ENCODE peak calls at places on chromosomes 5 and 9, in four cellular contexts. J is endothelial cell, W is fibroblast of the aortic adventitia, N is hypothalamus. R is an unnamed sample.

GRCh38 chr9:38643456-38644173 is 23.2 kb upstream of the ANKRD18A start:
- DNase-seq in W (no peak), N (no peak), J (no peak), R (no peak)

GRCh38 chr5:149485655-149486615 is 65.3 kb downstream of the CSNK1A1 start:
- DNase-seq in W (peak; percentile 100), J (no peak), N (no peak), R (peak; percentile 72)

GRCh38 chr5:33287242-33287641 is 153.5 kb upstream of the TARS1 start:
- DNase-seq in N (no peak), J (no peak), W (no peak), R (no peak)

GRCh38 chr5:122844916-122845252 is 529 bp upstream of the SNX24 start:
- DNase-seq in W (no peak), N (peak; percentile 51), J (peak; percentile 3), R (no peak)

GRCh38 chr5:180162304-180162661 is 46.7 kb downstream of the RASGEF1C start:
- DNase-seq in W (no peak), N (no peak), J (no peak), R (no peak)

GRCh38 chr9:131119600-131119999 is 5.8 kb upstream of the NUP214 start:
- DNase-seq in J (no peak), W (no peak), N (no peak), R (no peak)

GRCh38 chr5:112968411-112969106 is 8.0 kb upstream of the DCP2 start:
- DNase-seq in N (no peak), W (no peak), J (no peak), R (no peak)

GRCh38 chr9:97572196-97572891 is 60.8 kb downstream of the TSTD2 start:
- DNase-seq in J (no peak), W (no peak), N (no peak), R (no peak)

GRCh38 chr9:124470726-124471125 is 20.5 kb downstream of the ADGRD2 start:
- DNase-seq in W (no peak), N (no peak), J (no peak), R (no peak)

R was measured in SW480.